ENCODE peak calls at places on chromosomes 3 and 15, in five cellular contexts. E is mammary epithelial cell, P is ovary, J is psoas muscle, A is heart right ventricle. Y is an unnamed sample. For H3K4me1 and H3K36me3, the result is how much of the 10 kb centered on the place peaks cover.

GRCh38 chr3:150747909-150748568 is 14.9 kb downstream of the SIAH2 start:
- DNase-seq in A (no peak), J (no peak), P (no peak), E (no peak), Y (no peak)

GRCh38 chr15:89625716-89626115 is 29.6 kb downstream of the KIF7 start:
- DNase-seq in P (no peak), J (no peak), E (no peak), A (no peak), Y (no peak)

GRCh38 chr15:29045717-29046116 is 159.9 kb downstream of the APBA2 start:
- DNase-seq in E (peak), P (no peak), J (no peak), A (no peak), Y (no peak)

GRCh38 chr3:39250116-39250747 is 29.6 kb downstream of the CX3CR1 start:
- DNase-seq in A (no peak), P (no peak), E (no peak), J (no peak), Y (no peak)

GRCh38 chr3:34106879-34107278 is 308.4 kb downstream of the PDCD6IP start:
- DNase-seq in A (no peak), J (no peak), P (no peak), E (peak), Y (no peak)

GRCh38 chr15:76480267-76480666 is 143.7 kb downstream of the ISL2 start:
- DNase-seq in J (no peak), A (no peak), E (no peak), P (no peak), Y (no peak)

GRCh38 chr3:37028329-37028728 is 35.0 kb downstream of the MLH1 start:
- DNase-seq in J (peak), P (peak), A (peak), E (no peak), Y (no peak)

GRCh38 chr3:13021934-13022265 is 51.3 kb downstream of the IQSEC1 start:
- DNase-seq in E (no peak), J (no peak), P (no peak), A (no peak), Y (no peak)

GRCh38 chr3:142270407-142270806 is 45.0 kb upstream of the GK5 start:
- DNase-seq in A (no peak), P (no peak), J (no peak), E (no peak), Y (no peak)

GRCh38 chr15:51191072-51191665 is 96.5 kb upstream of the TNFAIP8L3 start:
- DNase-seq in P (no peak), E (no peak), J (peak), A (no peak), Y (no peak)

DNA sequence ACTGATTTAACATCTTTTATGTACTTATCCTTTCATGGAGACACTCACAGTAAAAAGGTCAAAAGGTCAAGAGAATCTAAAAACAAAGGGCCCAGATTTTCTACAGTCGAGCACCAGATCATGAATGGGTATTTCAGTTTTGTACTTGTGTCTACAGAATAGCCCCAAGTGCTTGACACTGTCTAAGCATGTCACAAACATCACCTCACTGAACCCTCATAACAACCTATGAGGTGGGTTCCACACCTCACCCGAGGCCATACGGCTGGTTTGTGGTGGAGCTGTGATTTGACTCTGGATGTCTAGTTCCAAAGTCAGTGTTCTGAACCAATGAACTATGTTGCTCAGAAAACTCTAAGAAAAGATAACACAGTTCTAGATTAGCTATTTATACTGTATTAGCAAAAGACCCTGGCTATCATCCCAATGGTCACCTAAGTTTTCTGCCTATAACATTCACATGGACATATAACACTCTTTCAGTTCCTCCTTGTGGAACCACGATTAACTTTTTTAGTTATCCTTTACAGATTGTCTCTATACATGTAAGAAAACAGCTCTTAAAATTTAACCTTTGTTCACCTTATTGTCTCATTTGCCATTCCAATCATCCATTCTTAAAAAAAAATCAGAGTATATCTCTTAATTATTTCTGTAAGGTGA is 25.5 kb downstream of the TM6SF1 start:
- DNase-seq in E (no peak), A (no peak), J (no peak), P (no peak), Y (no peak)
- H3K27ac ChIP-seq in E (no peak), A (no peak), J (no peak), P (no peak), Y (no peak)

DNA sequence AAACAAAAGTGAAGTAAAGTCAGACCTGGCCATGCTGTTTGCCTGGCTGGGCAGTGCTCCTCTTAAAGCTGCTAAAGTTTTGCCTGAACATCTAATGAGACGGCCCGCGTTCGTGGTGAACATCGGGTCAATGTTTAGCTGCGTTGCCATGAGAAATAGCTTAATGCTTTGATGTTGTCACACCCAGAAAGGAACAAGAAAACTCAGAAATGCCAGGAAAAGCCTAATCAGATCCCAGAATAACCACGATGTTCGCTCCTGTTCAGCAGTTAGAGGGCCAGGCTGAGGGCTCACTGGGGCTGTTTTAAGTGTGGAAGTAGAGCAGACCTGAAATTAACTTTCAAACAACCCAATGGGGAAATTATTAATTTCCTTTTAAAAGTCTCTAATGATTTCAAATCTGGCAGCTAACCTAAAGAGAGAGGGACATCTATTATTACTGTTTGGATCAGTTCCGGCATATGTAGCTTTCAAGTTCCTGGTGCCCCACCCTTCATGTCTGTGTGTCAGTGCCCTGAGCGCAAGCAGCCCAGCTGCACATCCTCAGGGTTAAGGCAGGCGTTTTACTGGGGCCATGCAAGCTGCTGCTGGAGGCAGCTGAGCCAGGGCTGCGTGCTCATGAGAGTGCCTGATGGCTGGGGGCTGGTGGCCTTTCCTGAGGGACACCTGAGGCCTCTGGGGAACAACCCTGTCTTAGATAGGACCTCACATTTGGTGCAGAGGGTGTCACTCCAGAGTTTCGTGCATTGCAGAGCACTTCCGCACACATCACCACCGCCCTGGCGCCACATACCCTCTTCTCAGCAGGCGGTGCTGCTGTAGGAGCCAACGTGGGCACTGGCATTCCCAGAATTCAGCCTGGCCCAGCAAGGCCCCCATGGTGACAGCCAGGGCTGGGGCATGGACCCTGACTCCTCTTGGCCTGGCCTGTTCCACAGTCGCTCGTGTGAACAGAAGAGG is 76.6 kb downstream of the LRRK1 start:
- DNase-seq in P (no peak), A (no peak), J (no peak), E (no peak), Y (no peak)
- H3K4me1 ChIP-seq in P (under half), A (under half), J (under half), E (under half), Y (under half)

GRCh38 chr15:65172531-65172930 is 12.6 kb downstream of the CLPX start:
- DNase-seq in A (no peak), P (no peak), E (no peak), J (no peak), Y (no peak)
- H3K36me3 ChIP-seq in A (under half), P (under half), E (under half), J (under half), Y (under half)

GRCh38 chr15:64151727-64152506 is at the start of gene SNX22:
- DNase-seq in J (no peak), E (no peak), A (no peak), P (no peak), Y (no peak)

GRCh38 chr15:64150236-64150578 is 1.3 kb upstream of the SNX22 start:
- DNase-seq in J (no peak), A (no peak), E (no peak), P (no peak), Y (no peak)

GRCh38 chr15:64153480-64154367 is 2.2 kb downstream of the SNX22 start:
- DNase-seq in E (peak), J (peak), P (peak), A (peak), Y (peak)

GRCh38 chr15:64149424-64150235 is 1.9 kb upstream of the SNX22 start:
- DNase-seq in E (peak), P (no peak), A (no peak), J (no peak), Y (no peak)

GRCh38 chr15:64152507-64153387 is 1.2 kb downstream of the SNX22 start:
- DNase-seq in P (no peak), E (no peak), J (no peak), A (no peak), Y (no peak)
- H3K27ac ChIP-seq in P (no peak), E (no peak), J (no peak), A (no peak), Y (no peak)

GRCh38 chr3:195807681-195808121 is 4.0 kb downstream of the MUC4 start:
- DNase-seq in E (no peak), J (no peak), P (no peak), A (no peak), Y (no peak)

GRCh38 chr3:195809796-195810454 is 1.8 kb downstream of the MUC4 start:
- DNase-seq in A (no peak), J (no peak), E (no peak), P (no peak), Y (no peak)

GRCh38 chr3:195810455-195810845 is 1.3 kb downstream of the MUC4 start:
- DNase-seq in A (no peak), P (no peak), E (no peak), J (no peak), Y (no peak)

GRCh38 chr3:195808741-195809290 is 2.9 kb downstream of the MUC4 start:
- DNase-seq in J (no peak), A (no peak), P (no peak), E (no peak), Y (no peak)

DNA sequence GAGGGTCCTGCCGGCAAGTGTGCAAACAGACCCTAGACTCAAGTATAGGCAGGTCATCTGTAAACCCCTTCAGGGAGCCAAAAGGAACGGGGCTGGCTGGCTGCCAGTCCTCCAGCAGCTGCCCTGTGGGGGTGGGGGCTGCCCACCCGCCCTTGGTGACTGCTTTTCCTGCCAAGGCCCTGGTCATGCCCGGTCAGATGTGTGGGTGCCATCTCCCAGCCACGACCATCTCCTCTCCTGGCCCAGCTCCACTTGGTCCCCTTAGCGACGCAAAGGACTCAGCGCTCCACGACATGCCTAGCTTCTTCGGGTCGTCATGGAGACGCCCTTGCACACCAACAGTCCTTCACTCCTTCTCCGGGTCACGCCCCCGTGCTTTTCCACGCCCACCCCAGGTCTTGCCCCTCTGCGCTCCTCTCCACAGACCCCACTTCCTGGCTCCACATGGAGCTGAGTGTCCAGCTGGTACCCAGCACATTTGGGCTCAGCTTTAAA is 2.4 kb downstream of the MUC4 start:
- DNase-seq in P (no peak), E (no peak), A (no peak), J (no peak), Y (no peak)
- H3K4me1 ChIP-seq in P (under half), E (under half), A (under half), J (under half), Y (under half)

GRCh38 chr15:31300981-31301686 is 25.5 kb upstream of the KLF13 start:
- DNase-seq in E (no peak), A (peak), J (peak), P (no peak), Y (no peak)
- H3K36me3 ChIP-seq in E (under half), A (under half), J (under half), P (under half), Y (under half)

GRCh38 chr15:69979269-69979668 is 118.4 kb downstream of the TLE3 start:
- DNase-seq in J (no peak), A (no peak), E (peak), P (no peak), Y (no peak)

GRCh38 chr15:69980311-69981059 is 117.2 kb downstream of the TLE3 start:
- DNase-seq in P (no peak), J (no peak), E (no peak), A (no peak), Y (no peak)

GRCh38 chr15:69976366-69976994 is 121.2 kb downstream of the TLE3 start:
- DNase-seq in P (no peak), J (no peak), E (peak), A (peak), Y (no peak)

GRCh38 chr15:69979783-69980182 is 117.9 kb downstream of the TLE3 start:
- DNase-seq in P (no peak), A (no peak), E (no peak), J (no peak), Y (no peak)

GRCh38 chr15:69978603-69979002 is 119.1 kb downstream of the TLE3 start:
- DNase-seq in J (no peak), E (no peak), A (no peak), P (no peak), Y (no peak)
- H3K27ac ChIP-seq in J (no peak), E (no peak), A (no peak), P (no peak), Y (no peak)

GRCh38 chr3:73446467-73447110 is 178.2 kb downstream of the PDZRN3 start:
- DNase-seq in A (no peak), P (no peak), E (no peak), J (no peak), Y (no peak)

GRCh38 chr3:73448761-73449290 is 175.9 kb downstream of the PDZRN3 start:
- DNase-seq in A (no peak), J (no peak), P (no peak), E (no peak), Y (no peak)

GRCh38 chr3:73449774-73450173 is 175.0 kb downstream of the PDZRN3 start:
- DNase-seq in J (no peak), P (no peak), A (no peak), E (no peak), Y (no peak)

GRCh38 chr3:73447118-73447517 is 177.6 kb downstream of the PDZRN3 start:
- DNase-seq in P (no peak), E (no peak), A (no peak), J (no peak), Y (no peak)

GRCh38 chr3:73448041-73448440 is 176.7 kb downstream of the PDZRN3 start:
- DNase-seq in J (no peak), E (no peak), P (no peak), A (no peak), Y (no peak)
- H3K4me1 ChIP-seq in J (under half), E (under half), P (under half), A (half or more), Y (under half)

Y was measured in uterus.